ENCODE peak calls at places on chromosomes 13 and 19, in five cellular contexts. P is NCI-H1105; V is cardiac muscle cell; Y is stimulated activated CD4-positive, alpha-beta T cell treated with anti-CD3 and anti-CD28 coated beads, Interleukin-2, amount 100 ng/mL, for 24 hours; S is activated naive CD8-positive, alpha-beta T cell treated with anti-CD3 and anti-CD28 coated beads for 36 hours. O is an unnamed sample.

GRCh38 chr13:80473695-80474094 is 132.8 kb upstream of the SPRY2 start:
- DNase-seq in P (no peak), Y (no peak), S (no peak), V (peak), O (peak)

GRCh38 chr13:114062754-114063153 is 69.7 kb downstream of the RASA3 start:
- DNase-seq in V (peak), Y (no peak), S (no peak), P (no peak), O (no peak)

GRCh38 chr19:12564016-12564664 is 12.9 kb upstream of the ZNF564 start:
- DNase-seq in Y (peak), P (peak), S (peak), V (peak), O (peak)

GRCh38 chr13:105991622-105992254 is 543.7 kb downstream of the EFNB2 start:
- DNase-seq in S (no peak), V (peak), P (no peak), Y (no peak), O (no peak)

GRCh38 chr13:111114362-111115050 is 604 bp upstream of the ARHGEF7 start:
- DNase-seq in Y (peak), V (peak), S (peak), P (peak), O (no peak)

GRCh38 chr19:31085125-31085524 is 264.1 kb downstream of the TSHZ3 start:
- DNase-seq in S (no peak), V (no peak), P (no peak), Y (no peak), O (no peak)

GRCh38 chr13:78978381-78978998 is 319.5 kb upstream of the OBI1 start:
- DNase-seq in Y (peak), S (no peak), V (peak), P (peak), O (peak)

GRCh38 chr19:41064974-41065569 is 23.2 kb upstream of the CYP2A13 start:
- DNase-seq in S (no peak), P (no peak), Y (no peak), V (peak), O (no peak)

GRCh38 chr13:108812165-108812564 is 182.8 kb downstream of the MYO16 start:
- DNase-seq in Y (no peak), V (no peak), P (no peak), S (no peak), O (no peak)

GRCh38 chr13:91058919-91059318 is 288.6 kb upstream of the MIR17HG start:
- DNase-seq in Y (no peak), S (no peak), P (no peak), V (no peak), O (no peak)

GRCh38 chr19:34145741-34146202 is 26.5 kb upstream of the LSM14A start:
- DNase-seq in Y (peak), S (peak), P (peak), V (peak), O (peak)

GRCh38 chr13:19665427-19665859 is 32.0 kb downstream of the MPHOSPH8 start:
- DNase-seq in V (no peak), Y (no peak), P (no peak), S (no peak), O (no peak)

GRCh38 chr13:59677966-59678814 is 485.5 kb downstream of the DIAPH3 start:
- DNase-seq in P (peak), Y (no peak), V (peak), S (no peak), O (peak)

GRCh38 chr19:48390188-48391099 is 907 bp downstream of the KDELR1 start:
- DNase-seq in V (peak), Y (peak), P (peak), S (peak), O (peak)

GRCh38 chr19:32676186-32676894 is 692 bp downstream of the RGS9BP start:
- DNase-seq in P (no peak), V (no peak), S (peak), Y (peak), O (no peak)

GRCh38 chr13:76016799-76017198 is 380.7 kb downstream of the LMO7 start:
- DNase-seq in S (peak), Y (peak), P (no peak), V (peak), O (peak)

GRCh38 chr13:72004236-72004635 is 137.2 kb upstream of the DACH1 start:
- DNase-seq in V (no peak), P (no peak), Y (no peak), S (no peak), O (no peak)

GRCh38 chr19:48445256-48445605 is 552 bp upstream of the GRWD1 start:
- DNase-seq in Y (no peak), P (peak), S (no peak), V (peak), O (peak)

GRCh38 chr13:112968380-112968909 is 569 bp upstream of the MCF2L start:
- DNase-seq in S (peak), P (peak), V (no peak), Y (peak), O (no peak)

GRCh38 chr13:106532111-106532929 is 3.1 kb downstream of the EFNB2 start:
- DNase-seq in V (peak), S (no peak), P (no peak), Y (no peak), O (peak)

GRCh38 chr13:63044617-63045016 is 1629.0 kb upstream of the PCDH20 start:
- DNase-seq in Y (no peak), P (no peak), S (no peak), V (no peak), O (no peak)

GRCh38 chr13:36818483-36819063 is 449 bp upstream of the RFXAP start:
- DNase-seq in Y (no peak), S (no peak), V (no peak), P (no peak), O (no peak)

GRCh38 chr19:7662657-7663056 is 6.2 kb upstream of the RETN start:
- DNase-seq in S (no peak), Y (no peak), P (no peak), V (no peak), O (no peak)

GRCh38 chr19:38253788-38254187 is 2.4 kb downstream of the PPP1R14A start:
- DNase-seq in S (no peak), P (no peak), Y (no peak), V (no peak), O (no peak)

GRCh38 chr19:42313840-42314755 is 989 bp downstream of the TMEM145 start:
- DNase-seq in V (no peak), P (no peak), Y (no peak), S (no peak), O (no peak)

GRCh38 chr19:13001502-13002388 is 6.5 kb downstream of the NFIX start:
- DNase-seq in S (no peak), V (peak), P (no peak), Y (no peak), O (no peak)

GRCh38 chr13:79457390-79457789 is 23.6 kb upstream of the NDFIP2 start:
- DNase-seq in S (no peak), P (no peak), Y (no peak), V (no peak), O (no peak)

O was measured in ACHN.